ENCODE peak calls at places on chromosomes 16 and 17, in seven cellular contexts. J, E, K, Z, Q, R and O are unnamed samples. For H3K4me1, the result is how much of the 10 kb centered on the place peaks cover.

GRCh38 chr16:73068546-73069401 is 20.8 kb upstream of the ZFHX3 start:
- DNase-seq in J (peak), E (peak), K (peak), Z (no peak), Q (no peak), R (peak), O (peak)

GRCh38 chr17:1766382-1767135 is 4.7 kb downstream of the SERPINF1 start:
- DNase-seq in J (peak), E (peak), K (peak), Z (no peak), Q (no peak), R (no peak), O (no peak)

GRCh38 chr17:41579484-41580243 is 7.0 kb downstream of the KRT14 start:
- DNase-seq in J (peak), E (peak), K (peak), Z (peak), Q (peak), R (peak), O (peak)

GRCh38 chr17:61314368-61315078 is 85.1 kb upstream of the TBX2 start:
- DNase-seq in J (peak), E (peak), K (peak), Z (peak), Q (no peak), R (peak), O (peak)

GRCh38 chr17:64202683-64203430 is 60.2 kb downstream of the TEX2 start:
- DNase-seq in J (no peak), E (no peak), K (no peak), Z (no peak), Q (no peak), R (peak), O (no peak)

GRCh38 chr16:72677662-72678447 is 370.1 kb downstream of the ZFHX3 start:
- DNase-seq in J (no peak), E (no peak), K (no peak), Z (no peak), Q (peak), R (peak), O (no peak)

GRCh38 chr16:23534868-23535860 is 22.0 kb downstream of the EARS2 start:
- DNase-seq in J (no peak), E (no peak), K (peak), Z (no peak), Q (no peak), R (peak), O (no peak)

GRCh38 chr16:4021070-4021779 is 95.0 kb downstream of the ADCY9 start:
- DNase-seq in J (no peak), E (no peak), K (no peak), Z (peak), Q (peak), R (peak), O (peak)

GRCh38 chr17:55527520-55528118 is 16.4 kb upstream of the SMIM36 start:
- DNase-seq in J (peak), E (peak), K (no peak), Z (peak), Q (no peak), R (peak), O (no peak)

GRCh38 chr17:81392909-81393654 is 2.2 kb upstream of the BAHCC1 start:
- DNase-seq in J (no peak), E (no peak), K (peak), Z (no peak), Q (no peak), R (peak), O (no peak)

GRCh38 chr17:81394831-81395599 is at the start of gene BAHCC1:
- DNase-seq in J (peak), E (peak), K (peak), Z (peak), Q (peak), R (peak), O (peak)

GRCh38 chr17:81391964-81392908 is 3.0 kb upstream of the BAHCC1 start:
- DNase-seq in J (peak), E (peak), K (peak), Z (no peak), Q (no peak), R (peak), O (no peak)

GRCh38 chr17:81394377-81394747 is 895 bp upstream of the BAHCC1 start:
- DNase-seq in J (no peak), E (no peak), K (no peak), Z (no peak), Q (no peak), R (peak), O (no peak)

DNA sequence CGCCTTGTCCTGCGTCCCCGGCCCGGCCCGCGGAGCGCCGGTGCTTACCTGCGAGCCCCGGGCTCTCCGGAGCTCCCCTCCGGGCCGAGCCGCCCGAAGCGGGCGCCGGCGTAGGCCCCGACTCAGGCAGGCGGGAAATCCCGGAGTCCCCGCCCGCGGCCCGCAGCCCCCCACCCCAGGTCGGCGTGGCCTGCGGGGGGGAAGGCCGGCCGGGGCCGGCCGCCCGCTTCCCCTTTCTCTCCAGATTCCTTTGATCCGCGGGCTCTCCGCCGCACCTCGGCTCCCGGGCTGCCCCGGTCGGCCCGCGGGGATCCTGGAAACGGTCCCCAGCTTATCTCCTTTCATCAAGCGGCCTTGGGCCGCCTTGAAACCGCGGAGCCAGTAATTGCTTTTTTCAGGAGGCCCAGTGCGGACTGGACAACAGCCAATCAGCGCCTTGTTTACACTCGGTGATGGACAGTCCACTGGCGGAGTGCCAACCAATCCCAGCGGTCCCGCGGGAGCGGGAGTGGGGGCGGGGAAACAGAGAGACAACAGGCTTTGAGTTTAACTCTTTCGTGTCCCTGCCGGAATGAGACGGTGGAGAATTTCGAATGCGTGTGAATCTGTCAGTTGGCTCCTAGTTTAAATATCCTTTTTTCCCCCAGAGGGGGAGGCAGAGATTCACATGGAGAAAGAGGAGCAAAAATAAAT is 1.4 kb upstream of the BAHCC1 start:
- DNase-seq in J (peak), E (peak), K (peak), Z (peak), Q (peak), R (peak), O (peak)
- H3K4me1 ChIP-seq in J (under half), E (under half), K (under half), Z (under half), Q (under half), R (under half), O (under half)

DNA sequence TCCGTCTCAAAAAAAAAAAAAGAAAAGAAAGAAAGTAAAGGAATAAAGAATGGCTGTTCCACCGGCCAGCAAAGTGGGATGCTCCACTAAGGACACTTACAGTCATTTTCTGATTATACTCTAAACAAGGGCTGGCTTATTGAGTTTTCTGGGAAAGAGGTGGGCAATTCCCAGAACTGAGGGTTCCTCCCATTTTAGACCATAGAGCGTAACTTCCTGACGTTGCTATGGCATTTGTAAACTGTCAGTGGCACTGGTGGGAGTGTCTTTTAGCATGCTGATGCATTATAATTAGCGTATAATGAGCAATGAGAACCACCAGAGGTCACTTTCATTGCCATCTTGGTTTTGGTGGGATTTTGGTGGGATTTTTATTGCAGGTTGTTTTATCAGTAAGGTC is 58.0 kb downstream of the PIGL start:
- DNase-seq in J (no peak), E (no peak), K (no peak), Z (no peak), Q (no peak), R (no peak), O (no peak)
- H3K4me1 ChIP-seq in J (under half), E (under half), K (under half), Z (under half), Q (under half), R (under half), O (under half)

DNA sequence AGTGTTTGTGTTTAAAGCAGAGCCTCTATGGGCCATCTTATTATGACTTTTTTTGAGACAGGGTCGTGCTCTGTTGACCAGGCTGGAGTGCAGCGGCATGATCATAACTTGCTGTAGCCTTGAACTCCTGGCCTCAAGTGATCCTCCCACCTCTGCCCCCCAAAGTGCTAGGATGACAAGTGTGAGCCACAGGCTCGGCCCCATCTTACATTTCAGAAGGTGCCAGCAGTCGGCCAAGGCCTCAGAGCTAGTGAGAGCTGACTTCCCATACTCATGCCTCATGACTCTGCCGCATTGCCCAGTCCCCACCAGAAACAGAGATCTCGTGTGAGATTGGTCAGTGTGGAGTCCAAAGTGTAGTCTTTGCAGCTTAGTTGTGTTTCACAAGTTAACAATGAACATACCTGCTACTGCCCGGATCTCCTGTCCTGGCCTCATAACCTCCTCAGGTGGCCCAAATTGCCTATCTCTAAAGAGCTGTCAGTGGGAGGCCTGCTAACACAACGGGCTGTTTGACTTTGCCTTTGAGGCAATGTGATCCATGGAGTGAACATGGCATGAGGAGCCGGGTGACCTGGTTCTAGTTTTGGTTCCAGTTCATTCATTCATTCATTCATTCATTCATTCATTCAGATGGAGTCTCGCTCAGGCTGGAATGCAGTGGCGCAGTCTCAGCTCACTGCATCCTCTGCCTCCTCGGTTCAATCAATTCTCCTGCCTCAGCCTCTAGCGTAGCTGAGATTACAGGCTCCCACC is 13.7 kb downstream of the MINK1 start:
- DNase-seq in J (no peak), E (no peak), K (no peak), Z (no peak), Q (no peak), R (no peak), O (no peak)
- H3K4me1 ChIP-seq in J (under half), E (under half), K (under half), Z (under half), Q (under half), R (under half), O (under half)

GRCh38 chr16:89430436-89431157 is 59.8 kb downstream of the ANKRD11 start:
- DNase-seq in J (no peak), E (no peak), K (no peak), Z (no peak), Q (peak), R (no peak), O (no peak)
- H3K4me1 ChIP-seq in J (under half), E (under half), K (half or more), Z (under half), Q (under half), R (under half), O (under half)

DNA sequence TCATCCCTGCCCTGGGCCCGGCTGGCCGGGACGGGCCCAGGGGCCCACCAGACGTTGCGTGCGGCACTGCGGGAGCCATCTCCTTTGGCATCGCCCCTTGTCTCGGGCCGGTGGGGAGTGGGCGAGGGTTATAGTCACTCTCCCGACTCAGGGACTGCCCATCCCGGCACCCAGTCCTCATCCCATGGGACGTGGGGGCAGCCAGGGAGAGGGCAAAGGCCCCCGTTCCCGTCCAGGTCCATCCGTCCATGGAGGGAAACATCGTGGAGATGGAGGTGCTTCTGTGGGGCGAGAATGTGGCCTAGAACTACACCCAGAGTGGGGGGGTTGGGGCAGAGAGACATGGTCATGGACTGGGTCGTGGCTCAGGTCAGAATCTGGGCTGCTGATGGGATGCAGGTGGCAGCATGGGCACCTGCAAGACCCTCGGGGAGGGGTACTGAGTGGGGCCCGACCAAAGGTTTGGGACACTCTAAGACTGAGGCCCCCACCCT is 2.4 kb upstream of the WDR90 start:
- DNase-seq in J (no peak), E (no peak), K (no peak), Z (no peak), Q (no peak), R (no peak), O (no peak)
- H3K4me1 ChIP-seq in J (under half), E (under half), K (half or more), Z (under half), Q (under half), R (under half), O (under half)

DNA sequence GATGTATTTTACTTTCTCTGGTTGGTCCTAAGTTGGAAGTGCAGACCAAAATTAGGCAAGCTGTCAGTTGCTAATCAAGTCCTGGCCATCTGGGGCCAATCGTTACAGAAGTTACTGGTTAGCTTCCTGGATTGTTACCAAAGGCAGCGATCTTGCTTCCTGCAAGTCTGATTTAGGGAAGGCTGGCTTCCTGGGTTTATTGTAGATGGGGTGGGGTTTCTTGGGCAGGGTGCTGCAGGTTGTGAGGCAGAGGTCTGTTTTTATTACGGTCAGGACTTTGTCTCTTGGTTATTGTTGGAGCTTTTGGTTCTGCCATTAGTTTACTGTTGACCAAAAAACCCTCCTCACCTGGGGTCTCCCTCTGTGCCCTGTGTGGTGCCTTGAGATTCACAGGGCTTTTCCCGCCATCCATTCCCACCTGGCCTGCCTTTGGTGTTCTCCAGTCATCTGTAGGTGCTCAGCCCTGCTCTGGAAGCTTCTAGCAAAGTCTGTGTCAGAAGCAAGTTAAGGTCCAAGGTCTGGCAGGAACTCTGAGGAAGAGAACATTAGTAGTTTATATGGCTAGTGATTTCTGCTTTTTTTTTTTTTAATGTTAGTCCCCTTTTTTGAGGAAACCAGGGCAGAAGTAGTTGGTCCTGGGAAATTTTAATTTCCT is 37.0 kb downstream of the SLC47A1 start:
- DNase-seq in J (no peak), E (no peak), K (no peak), Z (no peak), Q (peak), R (no peak), O (no peak)
- H3K4me1 ChIP-seq in J (under half), E (under half), K (under half), Z (under half), Q (under half), R (under half), O (under half)

DNA sequence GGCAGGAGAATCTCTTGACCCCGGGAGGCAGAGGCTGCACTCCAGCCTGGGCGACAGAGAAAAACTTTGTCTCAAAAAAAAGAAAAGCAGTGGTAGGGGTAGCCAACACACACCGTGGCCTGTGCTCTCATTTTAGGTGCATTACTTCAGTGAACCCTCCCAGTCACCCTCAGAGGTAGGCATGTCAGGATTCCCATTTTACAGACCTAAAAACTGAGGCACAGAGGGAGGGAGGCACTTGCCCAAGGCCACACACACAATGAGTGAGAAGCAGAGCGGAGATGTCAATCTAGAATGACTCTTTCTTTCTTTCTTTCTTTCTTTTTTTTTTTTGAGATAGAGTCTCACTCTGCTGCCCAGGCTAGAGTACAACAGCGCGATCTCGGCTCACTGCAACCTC is 5.2 kb downstream of the COTL1 start:
- DNase-seq in J (no peak), E (no peak), K (no peak), Z (no peak), Q (no peak), R (no peak), O (no peak)
- H3K4me1 ChIP-seq in J (under half), E (under half), K (under half), Z (under half), Q (under half), R (under half), O (under half)

DNA sequence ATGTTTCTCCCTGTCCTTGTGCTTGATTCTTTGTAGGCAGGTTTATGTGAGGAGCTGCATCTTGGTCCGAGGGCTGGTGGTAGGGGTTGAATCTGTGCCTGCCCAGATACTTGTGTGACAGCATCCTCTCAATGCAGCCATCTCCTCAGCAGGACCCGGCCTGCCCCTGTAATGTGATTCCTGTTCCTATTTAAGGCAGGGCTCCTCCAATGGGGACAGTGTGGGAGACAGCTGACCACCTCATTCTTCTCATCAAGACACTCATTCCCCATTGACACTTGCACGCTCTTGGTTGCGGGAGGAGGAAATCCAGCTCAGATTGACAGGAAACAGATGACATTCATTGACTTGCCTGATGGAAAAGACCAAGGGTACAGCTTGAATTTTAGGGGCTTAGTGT is 384.5 kb downstream of the CPPED1 start:
- DNase-seq in J (no peak), E (no peak), K (no peak), Z (no peak), Q (no peak), R (no peak), O (no peak)
- H3K4me1 ChIP-seq in J (under half), E (under half), K (under half), Z (under half), Q (under half), R (under half), O (under half)